ENCODE peak calls at places on chromosome 13, in nine cellular contexts. S, K, I, M, R, H, A, Y and O are unnamed samples. For H3K4me1, the result is how much of the 10 kb centered on the place peaks cover.

GRCh38 chr13:113810640-113811039 is 51.6 kb downstream of the TMEM255B start:
- DNase-seq in S (no peak), K (no peak), I (no peak), M (no peak), R (no peak), H (no peak), A (no peak), Y (no peak), O (peak)

GRCh38 chr13:69580255-69580654 is 527.4 kb upstream of the ATXN8OS start:
- DNase-seq in S (no peak), K (no peak), I (peak), M (no peak), R (no peak), H (no peak), A (no peak), Y (no peak), O (no peak)

GRCh38 chr13:23772717-23773116 is 116.5 kb downstream of the MIPEP start:
- DNase-seq in S (no peak), K (no peak), I (no peak), M (no peak), R (no peak), H (no peak), A (no peak), Y (no peak), O (no peak)

GRCh38 chr13:109330941-109331340 is 455.4 kb downstream of the IRS2 start:
- DNase-seq in S (no peak), K (no peak), I (peak), M (no peak), R (peak), H (no peak), A (no peak), Y (no peak), O (no peak)

GRCh38 chr13:63625869-63626268 is 2210.2 kb upstream of the PCDH20 start:
- DNase-seq in S (no peak), K (no peak), I (peak), M (no peak), R (peak), H (no peak), A (no peak), Y (no peak), O (no peak)

GRCh38 chr13:51619614-51620013 is 35.4 kb downstream of the WDFY2 start:
- DNase-seq in S (no peak), K (no peak), I (peak), M (no peak), R (peak), H (no peak), A (no peak), Y (no peak), O (no peak)

GRCh38 chr13:73934215-73934623 is 200.0 kb downstream of the KLF12 start:
- DNase-seq in S (no peak), K (no peak), I (peak), M (no peak), R (no peak), H (no peak), A (no peak), Y (no peak), O (no peak)

GRCh38 chr13:102582256-102582655 is 14.5 kb upstream of the TPP2 start:
- DNase-seq in S (no peak), K (no peak), I (no peak), M (no peak), R (no peak), H (no peak), A (no peak), Y (no peak), O (no peak)

GRCh38 chr13:94646904-94647303 is 45.2 kb downstream of the GPR180 start:
- DNase-seq in S (no peak), K (no peak), I (no peak), M (no peak), R (no peak), H (no peak), A (no peak), Y (no peak), O (no peak)

GRCh38 chr13:80604094-80604493 is 263.2 kb upstream of the SPRY2 start:
- DNase-seq in S (no peak), K (no peak), I (peak), M (no peak), R (no peak), H (no peak), A (peak), Y (no peak), O (no peak)

GRCh38 chr13:51175639-51176038 is 46.6 kb upstream of the FAM124A start:
- DNase-seq in S (no peak), K (no peak), I (no peak), M (no peak), R (no peak), H (no peak), A (no peak), Y (no peak), O (no peak)

GRCh38 chr13:60326273-60326672 is 70.7 kb upstream of the TDRD3 start:
- DNase-seq in S (no peak), K (no peak), I (no peak), M (no peak), R (no peak), H (no peak), A (no peak), Y (no peak), O (no peak)

GRCh38 chr13:35957174-35957867 is 173.9 kb downstream of the DCLK1 start:
- DNase-seq in S (no peak), K (no peak), I (peak), M (no peak), R (peak), H (no peak), A (no peak), Y (no peak), O (no peak)

GRCh38 chr13:50421457-50422130 is 406.4 kb downstream of the KCNRG start:
- DNase-seq in S (no peak), K (no peak), I (peak), M (no peak), R (peak), H (no peak), A (no peak), Y (no peak), O (no peak)

GRCh38 chr13:82634946-82635345 is 1247.3 kb downstream of the SLITRK1 start:
- DNase-seq in S (no peak), K (no peak), I (peak), M (no peak), R (peak), H (no peak), A (no peak), Y (no peak), O (no peak)

GRCh38 chr13:43905435-43906031 is 25.8 kb downstream of the LACC1 start:
- DNase-seq in S (no peak), K (peak), I (peak), M (no peak), R (peak), H (no peak), A (no peak), Y (peak), O (no peak)

GRCh38 chr13:35797244-35797643 is 320.8 kb upstream of the MAB21L1 start:
- DNase-seq in S (no peak), K (no peak), I (no peak), M (no peak), R (no peak), H (no peak), A (no peak), Y (no peak), O (no peak)

GRCh38 chr13:101673360-101674105 is 221.1 kb downstream of the ITGBL1 start:
- DNase-seq in S (no peak), K (no peak), I (peak), M (no peak), R (no peak), H (no peak), A (no peak), Y (no peak), O (no peak)

GRCh38 chr13:64746845-64747244 is 2483.3 kb downstream of the PCDH9 start:
- DNase-seq in S (no peak), K (no peak), I (no peak), M (no peak), R (no peak), H (no peak), A (no peak), Y (no peak), O (no peak)

GRCh38 chr13:100506154-100506553 is 82.4 kb downstream of the GGACT start:
- DNase-seq in S (no peak), K (no peak), I (no peak), M (no peak), R (no peak), H (no peak), A (no peak), Y (no peak), O (no peak)

GRCh38 chr13:102291587-102292218 is 110.1 kb downstream of the FGF14 start:
- DNase-seq in S (no peak), K (no peak), I (no peak), M (no peak), R (peak), H (no peak), A (no peak), Y (no peak), O (no peak)

GRCh38 chr13:46778879-46779278 is 18.1 kb downstream of the ESD start:
- DNase-seq in S (no peak), K (no peak), I (peak), M (no peak), R (peak), H (no peak), A (no peak), Y (no peak), O (no peak)

GRCh38 chr13:29619995-29620394 is 24.5 kb upstream of the SLC7A1 start:
- DNase-seq in S (no peak), K (no peak), I (no peak), M (no peak), R (no peak), H (no peak), A (no peak), Y (no peak), O (no peak)

GRCh38 chr13:59230484-59231264 is 933.1 kb downstream of the DIAPH3 start:
- DNase-seq in S (no peak), K (no peak), I (no peak), M (no peak), R (no peak), H (no peak), A (no peak), Y (no peak), O (no peak)

GRCh38 chr13:94706854-94707399 is 5.4 kb downstream of the SOX21 start:
- DNase-seq in S (no peak), K (no peak), I (no peak), M (no peak), R (no peak), H (no peak), A (no peak), Y (no peak), O (no peak)

GRCh38 chr13:86757236-86757978 is 913.8 kb upstream of the SLITRK5 start:
- DNase-seq in S (peak), K (no peak), I (peak), M (no peak), R (no peak), H (no peak), A (no peak), Y (no peak), O (no peak)

GRCh38 chr13:19069684-19070397 is 111.8 kb downstream of the TUBA3C start:
- DNase-seq in S (no peak), K (no peak), I (no peak), M (no peak), R (no peak), H (no peak), A (no peak), Y (no peak), O (no peak)

GRCh38 chr13:64453831-64454230 is 2776.3 kb downstream of the PCDH9 start:
- DNase-seq in S (no peak), K (no peak), I (no peak), M (no peak), R (no peak), H (peak), A (no peak), Y (no peak), O (no peak)

GRCh38 chr13:75452564-75452963 is 29.4 kb downstream of the TBC1D4 start:
- DNase-seq in S (no peak), K (no peak), I (no peak), M (no peak), R (peak), H (no peak), A (no peak), Y (no peak), O (no peak)

GRCh38 chr13:25112856-25113255 is 16.9 kb downstream of the PABPC3 start:
- DNase-seq in S (no peak), K (no peak), I (no peak), M (no peak), R (no peak), H (no peak), A (no peak), Y (no peak), O (no peak)

GRCh38 chr13:73800011-73800410 is 334.2 kb downstream of the KLF12 start:
- DNase-seq in S (no peak), K (no peak), I (no peak), M (no peak), R (no peak), H (no peak), A (no peak), Y (no peak), O (no peak)

GRCh38 chr13:32837973-32838940 is 178.0 kb upstream of the KL start:
- DNase-seq in S (no peak), K (no peak), I (no peak), M (no peak), R (no peak), H (no peak), A (no peak), Y (no peak), O (no peak)

GRCh38 chr13:60617863-60618733 is 221.1 kb downstream of the TDRD3 start:
- DNase-seq in S (no peak), K (no peak), I (peak), M (no peak), R (peak), H (no peak), A (no peak), Y (no peak), O (no peak)

GRCh38 chr13:36820222-36820621 is 1.2 kb downstream of the RFXAP start:
- DNase-seq in S (no peak), K (no peak), I (no peak), M (no peak), R (no peak), H (no peak), A (no peak), Y (no peak), O (no peak)

GRCh38 chr13:109698779-109699178 is 87.6 kb downstream of the IRS2 start:
- DNase-seq in S (no peak), K (no peak), I (peak), M (no peak), R (peak), H (no peak), A (no peak), Y (no peak), O (no peak)

DNA sequence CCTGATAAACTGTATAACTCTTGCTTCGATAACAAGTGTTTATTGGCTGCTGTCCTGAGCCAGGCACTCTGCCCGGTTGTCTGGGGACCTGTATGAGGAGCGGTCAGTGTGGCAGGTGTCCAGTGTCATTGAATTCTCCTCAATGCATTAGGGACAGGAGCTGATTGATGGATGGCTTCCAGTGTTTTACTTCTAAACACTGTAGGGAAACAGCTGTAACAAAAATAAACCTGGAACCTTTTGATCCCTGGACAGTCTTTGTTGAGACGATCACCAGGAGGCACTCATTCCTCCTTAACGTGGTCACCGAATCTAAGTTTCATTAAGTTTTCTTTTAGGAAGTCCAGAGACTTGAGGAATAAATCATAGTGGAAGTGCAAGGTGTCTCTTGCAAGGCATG is 17.9 kb downstream of the UBAC2 start:
- DNase-seq in S (no peak), K (no peak), I (no peak), M (no peak), R (no peak), H (peak), A (peak), Y (peak), O (no peak)
- H3K27ac ChIP-seq in S (no peak), K (no peak), I (no peak), M (peak), R (no peak), H (peak), A (peak), Y (no peak), O (no peak)

GRCh38 chr13:26679411-26679810 is 81.2 kb downstream of the GPR12 start:
- DNase-seq in S (no peak), K (no peak), I (peak), M (no peak), R (peak), H (no peak), A (no peak), Y (no peak), O (no peak)
- H3K4me1 ChIP-seq in S (under half), K (under half), I (under half), M (under half), R (under half), H (under half), A (under half), Y (under half), O (under half)

DNA sequence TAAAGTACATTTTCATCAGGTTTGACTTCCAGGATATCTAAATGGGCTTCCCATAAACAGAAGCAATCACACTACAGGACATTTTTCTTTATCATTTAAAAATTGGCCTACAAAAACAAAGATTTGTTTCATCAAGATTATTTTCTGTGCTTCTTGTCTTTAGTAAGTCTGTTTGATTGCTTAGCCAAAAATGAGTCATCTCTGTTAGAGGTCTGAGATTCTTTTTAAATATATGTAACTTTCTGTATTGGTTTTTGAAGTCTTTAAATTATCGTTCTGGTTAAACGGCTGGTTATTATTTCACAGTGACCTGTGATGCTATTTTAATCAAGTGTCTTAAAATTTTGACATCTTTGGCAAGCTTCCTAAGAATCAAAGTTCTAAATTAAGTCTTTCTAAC is 62.7 kb downstream of the SLITRK1 start:
- DNase-seq in S (no peak), K (no peak), I (peak), M (no peak), R (peak), H (no peak), A (no peak), Y (no peak), O (no peak)
- H3K27ac ChIP-seq in S (no peak), K (no peak), I (no peak), M (no peak), R (no peak), H (no peak), A (no peak), Y (no peak), O (no peak)

GRCh38 chr13:99200433-99201167 is at the start of gene UBAC2:
- DNase-seq in S (peak), K (peak), I (peak), M (peak), R (peak), H (peak), A (peak), Y (peak), O (peak)
- H3K4me1 ChIP-seq in S (under half), K (under half), I (under half), M (half or more), R (under half), H (under half), A (half or more), Y (under half), O (under half)

GRCh38 chr13:111917901-111918300 is 149.0 kb upstream of the SOX1 start:
- DNase-seq in S (no peak), K (no peak), I (no peak), M (peak), R (no peak), H (no peak), A (no peak), Y (peak), O (no peak)
- H3K27ac ChIP-seq in S (no peak), K (no peak), I (no peak), M (no peak), R (no peak), H (no peak), A (no peak), Y (no peak), O (no peak)

GRCh38 chr13:41054919-41055619 is 6.2 kb upstream of the WBP4 start:
- DNase-seq in S (no peak), K (no peak), I (no peak), M (no peak), R (no peak), H (no peak), A (no peak), Y (no peak), O (no peak)
- H3K4me1 ChIP-seq in S (under half), K (under half), I (under half), M (half or more), R (under half), H (half or more), A (half or more), Y (half or more), O (under half)

DNA sequence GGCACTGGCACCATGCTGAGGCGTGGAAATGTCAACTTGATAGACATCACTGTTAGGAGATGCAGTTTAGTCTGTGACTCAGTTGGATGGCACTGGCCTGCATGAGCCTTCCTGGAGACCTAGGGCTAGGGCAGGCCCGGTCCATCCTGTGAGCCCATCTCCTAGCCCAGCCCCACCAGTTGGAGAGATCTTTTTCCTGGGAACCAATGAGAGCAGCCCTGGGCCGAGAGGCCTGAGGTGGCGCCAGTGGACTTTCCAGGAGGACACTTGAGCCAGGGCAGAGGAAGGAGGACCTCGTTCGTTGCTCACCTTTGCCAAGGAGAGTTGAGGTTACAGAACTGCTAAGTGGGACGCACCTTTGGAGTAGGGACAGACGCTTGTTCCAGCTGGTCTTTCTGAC is 100.5 kb upstream of the TEX29 start:
- DNase-seq in S (no peak), K (no peak), I (no peak), M (no peak), R (no peak), H (no peak), A (no peak), Y (no peak), O (no peak)
- H3K27ac ChIP-seq in S (no peak), K (no peak), I (no peak), M (no peak), R (peak), H (peak), A (peak), Y (no peak), O (peak)

GRCh38 chr13:40987606-40988280 is 31.4 kb downstream of the ELF1 start:
- DNase-seq in S (no peak), K (no peak), I (no peak), M (no peak), R (peak), H (no peak), A (no peak), Y (no peak), O (no peak)
- H3K4me1 ChIP-seq in S (half or more), K (under half), I (under half), M (half or more), R (under half), H (under half), A (half or more), Y (half or more), O (under half)

DNA sequence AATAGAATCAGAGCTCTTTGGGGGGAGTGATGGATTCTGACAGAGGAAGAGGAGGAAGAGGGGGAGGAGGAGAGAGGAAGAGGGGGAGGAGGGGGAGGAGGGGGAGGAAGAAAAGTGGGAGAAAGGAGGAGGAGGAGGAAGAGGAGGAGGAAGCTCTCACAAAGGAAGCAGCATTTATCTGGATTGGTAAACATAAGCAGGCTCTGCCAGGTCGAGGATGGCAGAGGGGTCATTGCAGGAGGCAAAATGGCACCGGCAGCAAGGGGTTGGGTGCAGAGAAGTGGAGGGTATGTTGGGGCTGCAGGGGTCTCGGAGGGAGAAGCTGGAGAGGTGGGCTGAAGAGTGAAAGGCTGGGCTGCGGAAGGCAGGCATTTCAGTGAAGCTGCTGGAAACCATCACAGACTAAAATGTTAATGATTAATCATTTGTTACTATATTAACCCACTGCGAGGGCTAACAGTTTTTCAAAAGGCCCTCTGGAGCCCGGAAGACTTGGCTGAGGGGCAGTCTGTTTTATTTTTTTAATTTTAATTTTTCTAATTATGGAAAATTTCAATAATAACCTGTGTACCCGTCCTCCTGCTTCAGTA is 24.7 kb downstream of the TPT1 start:
- DNase-seq in S (no peak), K (no peak), I (no peak), M (no peak), R (no peak), H (no peak), A (no peak), Y (no peak), O (no peak)
- H3K27ac ChIP-seq in S (no peak), K (no peak), I (no peak), M (no peak), R (no peak), H (no peak), A (no peak), Y (peak), O (no peak)